ENCODE peak calls at places on chromosomes 3 and 15, in ten cellular contexts. U is hepatic stellate cell; E is MCF 10A; Z is activated T-helper 1 cell treated with anti-CD3 and anti-CD28 coated beads, Interleukin-12 subunit alpha, Interleukin-12 subunit beta, Interleukin-2, Interleukin-4 antibody, amounts not matched to agents 30 ng/mL and 10 ng/mL and 1 ng/mL, durations not matched to agents 14 hours and 24 hours and 36 hours; G is T-helper 2 cell; M is AG20443; F is T-cell; H is Ammon's horn; D is HTR-8/SVneo; N is CD4-positive, alpha-beta memory T cell. I is an unnamed sample.
A peak's percentile ranks its signal among the peaks of the same experiment; 100 is the strongest.

GRCh38 chr15:67080118-67080899 is 14.9 kb downstream of the SMAD3 start:
- DNase-seq in U (peak; percentile 78), E (no peak), Z (no peak), G (no peak), M (peak; percentile 88), F (no peak), H (peak; percentile 32), D (no peak), N (no peak), I (no peak)

GRCh38 chr3:14879161-14879888 is 60.6 kb downstream of the FGD5 start:
- DNase-seq in U (no peak), E (peak; percentile 24), Z (no peak), G (peak; percentile 59), M (no peak), F (peak; percentile 31), H (no peak), D (no peak), N (no peak), I (peak; percentile 47)

GRCh38 chr15:51634591-51635198 is 12.1 kb upstream of the DMXL2 start:
- DNase-seq in U (no peak), E (no peak), Z (no peak), G (peak; percentile 31), M (no peak), F (no peak), H (no peak), D (no peak), N (no peak), I (no peak)

GRCh38 chr3:145936986-145937385 is 224.0 kb downstream of the PLOD2 start:
- DNase-seq in U (no peak), E (peak; percentile 24), Z (no peak), G (no peak), M (peak; percentile 38), F (no peak), H (no peak), D (no peak), N (no peak), I (no peak)

GRCh38 chr3:51955175-51955892 is at the start of gene GPR62:
- DNase-seq in U (no peak), E (no peak), Z (no peak), G (no peak), M (no peak), F (no peak), H (peak; percentile 94), D (no peak), N (no peak), I (no peak)

GRCh38 chr15:101458158-101458895 is 31.2 kb downstream of the PCSK6 start:
- DNase-seq in U (no peak), E (no peak), Z (no peak), G (no peak), M (no peak), F (no peak), H (no peak), D (no peak), N (no peak), I (no peak)

GRCh38 chr15:39177561-39177960 is 403.3 kb upstream of the THBS1 start:
- DNase-seq in U (no peak), E (peak; percentile 97), Z (no peak), G (no peak), M (no peak), F (no peak), H (no peak), D (no peak), N (no peak), I (no peak)

GRCh38 chr3:174413057-174413912 is 445.8 kb upstream of the NAALADL2 start:
- DNase-seq in U (no peak), E (no peak), Z (no peak), G (no peak), M (no peak), F (no peak), H (no peak), D (no peak), N (no peak), I (no peak)

GRCh38 chr3:126103121-126104027 is 19.4 kb upstream of the SLC41A3 start:
- DNase-seq in U (peak; percentile 6), E (no peak), Z (no peak), G (no peak), M (peak; percentile 8), F (no peak), H (no peak), D (no peak), N (no peak), I (no peak)

GRCh38 chr3:50825841-50826240 is 151.1 kb downstream of the DOCK3 start:
- DNase-seq in U (no peak), E (no peak), Z (no peak), G (no peak), M (no peak), F (no peak), H (no peak), D (no peak), N (no peak), I (no peak)

GRCh38 chr3:23785097-23785645 is 20.6 kb upstream of the UBE2E1 start:
- DNase-seq in U (no peak), E (no peak), Z (no peak), G (no peak), M (no peak), F (no peak), H (no peak), D (no peak), N (no peak), I (no peak)

GRCh38 chr15:62835351-62835750 is 207.2 kb upstream of the TPM1 start:
- DNase-seq in U (no peak), E (peak; percentile 91), Z (no peak), G (no peak), M (no peak), F (no peak), H (no peak), D (no peak), N (no peak), I (no peak)

GRCh38 chr3:124461838-124462632 is 268.2 kb upstream of the UMPS start:
- DNase-seq in U (no peak), E (no peak), Z (no peak), G (no peak), M (no peak), F (no peak), H (no peak), D (no peak), N (no peak), I (no peak)

GRCh38 chr3:127077068-127077467 is 94.2 kb downstream of the PLXNA1 start:
- DNase-seq in U (no peak), E (no peak), Z (no peak), G (no peak), M (no peak), F (no peak), H (no peak), D (no peak), N (no peak), I (no peak)

GRCh38 chr3:36305929-36306520 is 74.3 kb upstream of the STAC start:
- DNase-seq in U (no peak), E (no peak), Z (no peak), G (no peak), M (no peak), F (no peak), H (no peak), D (no peak), N (no peak), I (no peak)

GRCh38 chr3:149393355-149394165 is 16.1 kb upstream of the TM4SF1 start:
- DNase-seq in U (peak; percentile 48), E (peak; percentile 84), Z (peak; percentile 12), G (peak; percentile 64), M (peak; percentile 78), F (peak; percentile 1), H (peak; percentile 74), D (peak; percentile 62), N (no peak), I (no peak)

I was measured in naive thymus-derived CD4-positive, alpha-beta T cell.